ENCODE peak calls at places on chromosomes 13 and 19, in nine cellular contexts. T, A, W, C, I, P, S, B and H are unnamed samples.

GRCh38 chr13:20553309-20553708 is 13.6 kb upstream of the IFT88 start:
- DNase-seq in P (no peak), W (no peak), B (peak), T (no peak), C (no peak), I (no peak), A (no peak), S (no peak), H (no peak)

GRCh38 chr13:97191143-97191542 is 31.0 kb upstream of the MBNL2 start:
- DNase-seq in C (no peak), W (no peak), A (no peak), B (no peak), T (no peak), P (peak), I (no peak), S (no peak), H (no peak)

GRCh38 chr19:34276614-34277013 is 22.3 kb downstream of the GARRE1 start:
- DNase-seq in T (no peak), P (no peak), W (no peak), C (no peak), S (no peak), A (no peak), I (no peak), B (no peak), H (peak)

GRCh38 chr13:95530178-95530577 is 22.3 kb upstream of the CLDN10 start:
- DNase-seq in T (no peak), B (no peak), W (no peak), A (no peak), C (no peak), I (no peak), P (peak), S (no peak), H (peak)

GRCh38 chr13:112651750-112652511 is 37.9 kb upstream of the ATP11A start:
- DNase-seq in A (no peak), T (no peak), I (no peak), C (no peak), W (no peak), B (no peak), P (no peak), S (no peak), H (no peak)

GRCh38 chr13:75432045-75432444 is 49.9 kb downstream of the TBC1D4 start:
- DNase-seq in A (no peak), P (no peak), S (no peak), B (no peak), C (no peak), T (no peak), I (no peak), W (no peak), H (no peak)

GRCh38 chr13:25906211-25906661 is 145.6 kb downstream of the SHISA2 start:
- DNase-seq in B (no peak), I (no peak), P (no peak), T (no peak), W (no peak), A (no peak), C (no peak), S (no peak), H (no peak)

GRCh38 chr19:4075373-4075772 is 8.7 kb upstream of the ZBTB7A start:
- DNase-seq in T (no peak), I (no peak), A (no peak), B (no peak), P (no peak), C (no peak), W (no peak), S (no peak), H (peak)

GRCh38 chr19:47725759-47726401 is 12.7 kb downstream of the EHD2 start:
- DNase-seq in T (no peak), I (no peak), C (no peak), B (no peak), W (no peak), P (no peak), S (no peak), A (no peak), H (no peak)

GRCh38 chr13:54144809-54145208 is 1116.2 kb downstream of the OLFM4 start:
- DNase-seq in W (no peak), C (no peak), B (no peak), T (no peak), A (no peak), P (no peak), S (no peak), I (no peak), H (no peak)

GRCh38 chr13:93435651-93436050 is 209.0 kb downstream of the GPC6 start:
- DNase-seq in I (no peak), C (no peak), B (no peak), W (no peak), S (no peak), A (no peak), T (no peak), P (no peak), H (no peak)

GRCh38 chr19:16088985-16089846 is 12.9 kb downstream of the TPM4 start:
- DNase-seq in A (no peak), B (no peak), I (no peak), C (no peak), W (no peak), P (no peak), T (no peak), S (no peak), H (peak)

GRCh38 chr13:47865883-47866282 is 135.2 kb downstream of the SUCLA2 start:
- DNase-seq in B (no peak), T (no peak), S (no peak), A (no peak), I (no peak), C (no peak), P (no peak), W (no peak), H (no peak)